ENCODE peak calls at places on chromosomes 5 and 9, in ten cellular contexts. F is CD4-positive, alpha-beta T cell; U is esophagus squamous epithelium; M is WTC11; V is Panc1; N is heart right ventricle; P is WERI-Rb-1; L is HFFc6; E is fibroblast of the aortic adventitia; Q is mammary epithelial cell. H is an unnamed sample.

GRCh38 chr5:108521841-108522506 is 140.1 kb upstream of the FBXL17 start:
- DNase-seq in F (no peak), U (no peak), M (no peak), V (peak), N (no peak), P (peak), L (peak), E (peak), Q (peak), H (peak)

GRCh38 chr5:55708732-55709131 is 3.4 kb downstream of the SLC38A9 start:
- DNase-seq in F (no peak), U (no peak), M (no peak), V (no peak), N (no peak), P (no peak), L (peak), E (peak), Q (peak), H (no peak)

GRCh38 chr9:107760469-107761242 is 271.1 kb upstream of the KLF4 start:
- DNase-seq in F (no peak), U (no peak), M (no peak), V (no peak), N (peak), P (no peak), L (no peak), E (no peak), Q (no peak), H (no peak)

GRCh38 chr9:7150153-7150890 is 392.5 kb downstream of the KDM4C start:
- DNase-seq in F (peak), U (no peak), M (no peak), V (no peak), N (no peak), P (no peak), L (no peak), E (no peak), Q (no peak), H (peak)

GRCh38 chr5:95760291-95761191 is 29.4 kb downstream of the RHOBTB3 start:
- DNase-seq in F (no peak), U (no peak), M (no peak), V (no peak), N (no peak), P (no peak), L (peak), E (peak), Q (peak), H (no peak)

GRCh38 chr5:14425581-14425980 is 156.0 kb upstream of the OTULINL start:
- DNase-seq in F (no peak), U (no peak), M (no peak), V (no peak), N (no peak), P (no peak), L (no peak), E (no peak), Q (no peak), H (no peak)

GRCh38 chr9:112555844-112556482 is 69.3 kb downstream of the KIAA1958 start:
- DNase-seq in F (no peak), U (no peak), M (no peak), V (no peak), N (no peak), P (no peak), L (no peak), E (no peak), Q (peak), H (peak)

GRCh38 chr5:143030349-143030748 is 260.2 kb downstream of the ARHGAP26 start:
- DNase-seq in F (no peak), U (no peak), M (no peak), V (no peak), N (no peak), P (no peak), L (no peak), E (no peak), Q (no peak), H (no peak)

GRCh38 chr5:102911973-102912372 is 156.9 kb downstream of the PAM start:
- DNase-seq in F (no peak), U (no peak), M (no peak), V (no peak), N (no peak), P (no peak), L (peak), E (peak), Q (peak), H (no peak)

GRCh38 chr5:61767231-61768080 is 435.4 kb downstream of the ZSWIM6 start:
- DNase-seq in F (no peak), U (no peak), M (no peak), V (no peak), N (no peak), P (no peak), L (no peak), E (no peak), Q (no peak), H (no peak)

GRCh38 chr9:38215465-38215864 is 146.4 kb upstream of the SHB start:
- DNase-seq in F (no peak), U (no peak), M (no peak), V (no peak), N (no peak), P (no peak), L (no peak), E (no peak), Q (no peak), H (no peak)

GRCh38 chr5:24788829-24789509 is 144.2 kb upstream of the CDH10 start:
- DNase-seq in F (no peak), U (no peak), M (no peak), V (no peak), N (no peak), P (no peak), L (peak), E (peak), Q (peak), H (no peak)

GRCh38 chr9:2872941-2873323 is 29.0 kb upstream of the PUM3 start:
- DNase-seq in F (peak), U (no peak), M (no peak), V (no peak), N (no peak), P (no peak), L (no peak), E (no peak), Q (no peak), H (no peak)

GRCh38 chr5:134041570-134042411 is 37.0 kb upstream of the VDAC1 start:
- DNase-seq in F (no peak), U (no peak), M (no peak), V (no peak), N (no peak), P (no peak), L (no peak), E (no peak), Q (no peak), H (no peak)

GRCh38 chr5:96090205-96090604 is 128.6 kb upstream of the ELL2 start:
- DNase-seq in F (no peak), U (no peak), M (no peak), V (no peak), N (no peak), P (peak), L (no peak), E (no peak), Q (no peak), H (no peak)

GRCh38 chr5:179284751-179285191 is 60.5 kb downstream of the ADAMTS2 start:
- DNase-seq in F (no peak), U (no peak), M (no peak), V (no peak), N (no peak), P (no peak), L (no peak), E (no peak), Q (no peak), H (no peak)

GRCh38 chr9:106066937-106067545 is 372.7 kb downstream of the TMEM38B start:
- DNase-seq in F (no peak), U (no peak), M (no peak), V (no peak), N (no peak), P (no peak), L (no peak), E (no peak), Q (no peak), H (no peak)

GRCh38 chr5:97365173-97365845 is 182.3 kb upstream of the RIOK2 start:
- DNase-seq in F (no peak), U (no peak), M (no peak), V (no peak), N (no peak), P (no peak), L (no peak), E (no peak), Q (no peak), H (no peak)

GRCh38 chr5:17156463-17156862 is 61.0 kb upstream of the BASP1 start:
- DNase-seq in F (no peak), U (no peak), M (no peak), V (no peak), N (no peak), P (no peak), L (peak), E (no peak), Q (peak), H (no peak)

GRCh38 chr9:81636280-81636653 is 53.1 kb downstream of the TLE1 start:
- DNase-seq in F (no peak), U (no peak), M (no peak), V (no peak), N (no peak), P (no peak), L (no peak), E (no peak), Q (no peak), H (no peak)

GRCh38 chr5:151312749-151313324 is 9.3 kb upstream of the SLC36A3 start:
- DNase-seq in F (no peak), U (no peak), M (no peak), V (no peak), N (no peak), P (no peak), L (no peak), E (no peak), Q (no peak), H (no peak)

GRCh38 chr5:139284295-139284694 is 9.2 kb upstream of the MATR3 start:
- DNase-seq in F (no peak), U (no peak), M (no peak), V (no peak), N (no peak), P (no peak), L (no peak), E (no peak), Q (no peak), H (no peak)

GRCh38 chr5:320524-321232 is 836 bp upstream of the AHRR start:
- DNase-seq in F (no peak), U (no peak), M (peak), V (no peak), N (no peak), P (no peak), L (no peak), E (no peak), Q (no peak), H (no peak)

GRCh38 chr9:89661956-89662717 is 57.3 kb downstream of the GADD45G start:
- DNase-seq in F (no peak), U (no peak), M (peak), V (no peak), N (peak), P (peak), L (peak), E (peak), Q (peak), H (peak)

GRCh38 chr5:139664727-139665351 is 16.7 kb downstream of the CXXC5 start:
- DNase-seq in F (no peak), U (no peak), M (no peak), V (no peak), N (peak), P (no peak), L (no peak), E (no peak), Q (no peak), H (no peak)

GRCh38 chr9:123465304-123465703 is 109.3 kb downstream of the CRB2 start:
- DNase-seq in F (no peak), U (no peak), M (no peak), V (no peak), N (no peak), P (no peak), L (no peak), E (no peak), Q (no peak), H (no peak)

GRCh38 chr5:13866792-13867191 is 77.7 kb downstream of the DNAH5 start:
- DNase-seq in F (no peak), U (no peak), M (peak), V (no peak), N (peak), P (peak), L (peak), E (peak), Q (peak), H (peak)

GRCh38 chr9:93292664-93293328 is 108.9 kb downstream of the WNK2 start:
- DNase-seq in F (no peak), U (no peak), M (no peak), V (no peak), N (no peak), P (no peak), L (no peak), E (no peak), Q (no peak), H (no peak)

GRCh38 chr5:139014726-139015125 is 139.6 kb upstream of the LRRTM2 start:
- DNase-seq in F (no peak), U (no peak), M (no peak), V (peak), N (no peak), P (no peak), L (peak), E (peak), Q (peak), H (peak)

GRCh38 chr9:93220627-93221425 is 36.9 kb downstream of the WNK2 start:
- DNase-seq in F (no peak), U (no peak), M (no peak), V (no peak), N (peak), P (no peak), L (no peak), E (no peak), Q (no peak), H (no peak)

GRCh38 chr9:134895849-134896833 is 15.5 kb downstream of the FCN2 start:
- DNase-seq in F (no peak), U (no peak), M (no peak), V (no peak), N (peak), P (no peak), L (peak), E (peak), Q (peak), H (no peak)

GRCh38 chr5:132019857-132020555 is 8.5 kb upstream of the ACSL6 start:
- DNase-seq in F (peak), U (no peak), M (no peak), V (no peak), N (no peak), P (no peak), L (no peak), E (no peak), Q (peak), H (no peak)

GRCh38 chr5:58987193-58987592 is 404.3 kb downstream of the RAB3C start:
- DNase-seq in F (no peak), U (no peak), M (no peak), V (no peak), N (no peak), P (no peak), L (no peak), E (no peak), Q (peak), H (no peak)

GRCh38 chr9:125361837-125362531 is 100.4 kb downstream of the GAPVD1 start:
- DNase-seq in F (no peak), U (no peak), M (peak), V (no peak), N (no peak), P (no peak), L (no peak), E (peak), Q (no peak), H (no peak)

GRCh38 chr9:127137640-127138360 is 15.4 kb upstream of the ANGPTL2 start:
- DNase-seq in F (no peak), U (no peak), M (no peak), V (no peak), N (no peak), P (no peak), L (no peak), E (no peak), Q (no peak), H (no peak)

GRCh38 chr9:5798581-5798980 is 34.3 kb downstream of the ERMP1 start:
- DNase-seq in F (no peak), U (no peak), M (no peak), V (no peak), N (no peak), P (no peak), L (no peak), E (no peak), Q (no peak), H (no peak)

GRCh38 chr9:105441761-105442160 is 6.1 kb upstream of the FSD1L start:
- DNase-seq in F (no peak), U (no peak), M (no peak), V (no peak), N (no peak), P (no peak), L (no peak), E (peak), Q (no peak), H (no peak)

GRCh38 chr9:134559013-134559412 is 82.6 kb upstream of the COL5A1 start:
- DNase-seq in F (no peak), U (no peak), M (no peak), V (no peak), N (no peak), P (no peak), L (no peak), E (no peak), Q (no peak), H (no peak)

GRCh38 chr5:9160747-9161146 is 385.1 kb downstream of the SEMA5A start:
- DNase-seq in F (no peak), U (no peak), M (no peak), V (no peak), N (no peak), P (no peak), L (no peak), E (no peak), Q (no peak), H (no peak)

GRCh38 chr5:9157020-9157419 is 388.9 kb downstream of the SEMA5A start:
- DNase-seq in F (no peak), U (no peak), M (no peak), V (no peak), N (no peak), P (no peak), L (no peak), E (no peak), Q (no peak), H (no peak)

GRCh38 chr5:9151671-9152427 is 394.0 kb downstream of the SEMA5A start:
- DNase-seq in F (no peak), U (no peak), M (no peak), V (no peak), N (no peak), P (no peak), L (no peak), E (no peak), Q (no peak), H (no peak)

DNA sequence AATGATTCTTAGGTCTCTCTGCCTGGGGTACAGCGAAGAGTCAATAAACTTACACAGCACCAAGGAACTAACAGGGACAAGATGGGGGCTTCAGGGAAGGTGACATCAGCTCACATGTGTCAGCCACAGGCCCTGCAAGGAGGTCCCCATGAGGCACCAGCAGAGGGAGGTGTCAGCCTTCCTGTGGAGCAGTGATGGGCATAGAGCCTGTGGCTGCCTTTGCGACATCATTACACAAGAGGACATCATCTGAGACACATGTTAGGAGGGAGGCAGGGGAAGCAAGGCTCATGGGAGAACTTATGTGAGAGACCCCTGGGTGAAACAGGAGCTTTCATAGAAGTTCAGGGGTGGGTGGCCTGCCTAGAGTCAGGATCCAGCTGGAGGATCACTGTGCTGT is 389.6 kb downstream of the SEMA5A start:
- DNase-seq in F (no peak), U (no peak), M (peak), V (no peak), N (no peak), P (peak), L (peak), E (peak), Q (peak), H (peak)
- TF ChIP-seq CTCF in F (no peak), U (no peak), M (no peak), V (no peak), N (peak), P (peak), L (peak), E (peak), Q (peak), H (no peak)

GRCh38 chr9:129885018-129885669 is 49.9 kb downstream of the USP20 start:
- DNase-seq in F (no peak), U (no peak), M (peak), V (no peak), N (peak), P (peak), L (no peak), E (no peak), Q (no peak), H (peak)
- TF ChIP-seq CTCF in F (no peak), U (no peak), M (no peak), V (no peak), N (no peak), P (peak), L (no peak), E (no peak), Q (peak), H (no peak)

DNA sequence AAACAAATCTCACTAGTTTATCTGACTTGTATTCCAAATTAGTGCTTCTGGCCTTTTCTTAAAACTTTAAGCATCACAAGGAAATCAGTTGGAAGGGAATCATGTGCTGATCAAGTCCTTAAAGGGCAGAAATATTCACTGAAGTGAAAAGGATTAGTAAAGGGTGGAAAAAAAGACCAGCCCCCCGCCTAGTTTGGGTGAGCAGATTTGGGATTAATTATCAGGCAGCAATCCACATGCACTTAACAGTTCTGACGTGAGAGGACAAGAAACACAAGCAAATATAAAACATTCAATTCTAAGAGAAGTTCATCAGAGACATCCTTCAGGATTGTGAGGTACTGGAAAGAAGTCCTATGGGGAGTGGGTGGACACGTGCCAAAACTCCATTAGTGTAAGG is at the start of gene TYRP1:
- DNase-seq in F (no peak), U (no peak), M (no peak), V (no peak), N (no peak), P (peak), L (no peak), E (no peak), Q (no peak), H (no peak)
- TF ChIP-seq CTCF in F (no peak), U (no peak), M (no peak), V (no peak), N (no peak), P (no peak), L (no peak), E (no peak), Q (no peak), H (no peak)

DNA sequence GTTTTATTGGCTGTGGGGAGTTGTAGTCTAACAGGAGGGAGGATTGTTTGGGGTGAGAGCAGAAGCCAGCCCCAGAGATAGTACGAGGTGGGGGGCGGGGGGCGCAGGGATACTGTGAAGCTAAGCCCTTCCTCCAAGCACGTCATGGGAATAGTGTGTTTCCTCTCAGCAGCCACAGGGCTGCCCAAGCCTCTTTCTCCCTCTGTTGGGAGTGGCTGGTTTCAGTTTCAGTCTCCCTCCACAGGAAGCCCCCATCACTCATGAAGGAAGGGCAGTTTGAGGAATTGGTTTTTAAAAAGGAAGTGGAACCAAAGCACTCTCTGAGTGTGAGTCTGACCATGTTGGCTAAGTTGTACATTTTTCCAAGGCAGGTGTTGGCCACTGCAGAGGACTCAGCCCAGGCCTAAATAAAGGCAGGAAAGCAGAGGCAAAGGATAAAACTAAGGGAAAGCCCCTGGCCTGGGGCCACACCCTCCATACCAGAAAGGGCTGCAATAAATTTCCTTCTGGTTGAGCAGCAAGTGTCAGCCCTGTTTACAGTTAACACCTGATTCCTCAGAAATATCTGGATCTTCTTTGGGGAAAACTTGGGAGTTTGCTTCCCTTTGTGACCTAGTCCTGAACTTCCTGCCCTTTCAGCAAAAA is 3.2 kb downstream of the RAB24 start:
- DNase-seq in F (no peak), U (no peak), M (no peak), V (no peak), N (no peak), P (no peak), L (peak), E (peak), Q (peak), H (peak)
- TF ChIP-seq CTCF in F (no peak), U (no peak), M (no peak), V (no peak), N (peak), P (no peak), L (peak), E (peak), Q (no peak), H (no peak)

DNA sequence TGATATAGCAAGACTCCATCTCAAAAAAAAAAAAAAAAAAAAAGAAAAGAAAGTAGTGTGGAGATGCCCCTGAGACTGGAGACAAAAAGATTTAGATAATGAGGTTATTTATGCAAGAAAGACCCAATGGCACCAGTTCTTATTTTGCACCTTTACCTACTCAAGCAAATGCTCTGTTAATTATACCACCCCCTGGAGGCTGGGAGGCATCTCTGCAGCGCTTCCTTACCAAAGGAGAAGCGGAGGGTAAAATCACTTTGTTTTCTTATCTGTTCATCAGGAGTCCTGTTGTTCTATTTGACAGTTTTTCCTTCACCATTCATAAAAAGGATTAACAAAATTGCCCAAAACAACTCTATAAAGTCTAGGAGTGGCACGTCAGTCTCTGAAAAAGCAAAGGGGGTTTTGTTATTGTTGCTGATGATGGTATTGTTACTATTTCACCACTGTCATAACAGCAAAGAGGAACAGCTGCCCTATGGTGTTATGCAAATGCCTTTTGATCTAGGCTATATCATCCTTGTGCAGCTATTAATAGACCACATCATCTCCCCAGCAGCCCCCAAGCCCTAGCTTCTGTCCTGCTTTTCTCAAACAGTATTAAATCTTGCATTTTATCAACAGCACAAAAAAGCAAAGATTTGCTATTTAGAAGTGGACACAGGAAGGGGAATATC is 174.0 kb downstream of the PALM2AKAP2 start:
- DNase-seq in F (no peak), U (no peak), M (no peak), V (no peak), N (no peak), P (no peak), L (no peak), E (no peak), Q (no peak), H (no peak)
- TF ChIP-seq CTCF in F (no peak), U (no peak), M (no peak), V (peak), N (peak), P (peak), L (peak), E (no peak), Q (peak), H (no peak)

H was measured in Calu3.